ENCODE peak calls at places on chromosomes 13 and 19, in nine cellular contexts. E, V, K, P, S, J, N, A and H are unnamed samples. For H3K9me3 and H3K4me1, the result is how much of the 10 kb centered on the place peaks cover.

GRCh38 chr13:86681223-86681622 is 882.0 kb upstream of the SLITRK6 start:
- DNase-seq in A (no peak), J (no peak), N (no peak), P (no peak), S (no peak), E (no peak), K (no peak), V (no peak), H (no peak)

GRCh38 chr13:26219726-26220125 is 2.4 kb downstream of the RNF6 start:
- DNase-seq in S (no peak), N (no peak), J (no peak), E (no peak), A (no peak), K (no peak), P (no peak), V (no peak), H (no peak)

GRCh38 chr13:107590556-107590955 is 624.8 kb downstream of the LIG4 start:
- DNase-seq in A (no peak), J (no peak), V (no peak), P (no peak), K (no peak), E (no peak), S (no peak), N (no peak), H (no peak)

GRCh38 chr19:45403781-45404556 is 900 bp downstream of the PPP1R13L start:
- DNase-seq in N (peak), A (no peak), V (no peak), K (peak), E (no peak), P (no peak), S (peak), J (peak), H (peak)

GRCh38 chr13:26473571-26474230 is 83.8 kb upstream of the WASF3 start:
- DNase-seq in N (no peak), V (no peak), P (no peak), E (no peak), K (no peak), A (no peak), J (peak), S (no peak), H (no peak)

GRCh38 chr19:44954649-44955499 is at the start of gene CLPTM1:
- DNase-seq in V (peak), K (peak), A (peak), S (peak), N (peak), P (peak), J (peak), E (peak), H (peak)

GRCh38 chr13:75061909-75062308 is 420.1 kb downstream of the TBC1D4 start:
- DNase-seq in E (no peak), N (no peak), P (no peak), K (no peak), A (no peak), V (no peak), S (no peak), J (no peak), H (no peak)

GRCh38 chr19:16457195-16457953 is 14.4 kb downstream of the EPS15L1 start:
- DNase-seq in N (no peak), A (peak), V (no peak), K (peak), S (peak), P (no peak), J (peak), E (no peak), H (peak)

GRCh38 chr19:29393915-29394460 is 131.8 kb upstream of the VSTM2B start:
- DNase-seq in K (no peak), E (no peak), A (no peak), V (no peak), S (no peak), J (no peak), P (no peak), N (no peak), H (no peak)

GRCh38 chr13:40272776-40273139 is 393.7 kb downstream of the FOXO1 start:
- DNase-seq in E (no peak), J (no peak), A (no peak), S (no peak), P (no peak), V (no peak), K (no peak), N (no peak), H (no peak)

GRCh38 chr13:110326263-110326904 is 19.3 kb downstream of the COL4A2 start:
- DNase-seq in A (peak), N (no peak), E (no peak), K (no peak), J (no peak), S (no peak), V (no peak), P (no peak), H (peak)

GRCh38 chr13:89361909-89362308 is 1690.7 kb downstream of the SLITRK5 start:
- DNase-seq in A (no peak), S (no peak), K (no peak), J (no peak), P (no peak), E (no peak), N (no peak), V (no peak), H (no peak)

DNA sequence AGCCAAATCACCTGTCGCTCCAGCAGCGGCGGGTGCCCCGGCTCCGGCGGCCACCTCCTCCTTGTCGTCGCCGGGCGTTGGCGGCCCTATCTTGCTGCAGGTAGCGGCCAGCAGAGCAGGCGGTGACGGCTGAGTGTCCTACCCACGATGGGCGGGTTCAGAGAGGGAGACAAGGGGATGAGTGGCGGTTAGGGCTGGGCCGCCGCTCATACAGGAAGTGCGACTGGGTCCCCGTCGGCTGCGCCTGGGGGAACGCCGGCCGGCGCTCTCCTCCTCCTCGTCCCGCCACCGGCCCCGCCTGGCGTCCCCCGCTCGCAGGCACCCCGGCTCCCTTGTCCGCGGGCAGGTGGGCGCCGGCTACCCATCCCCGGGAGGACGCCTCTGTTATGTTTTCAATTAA is 1692.0 kb downstream of the SLITRK5 start:
- DNase-seq in A (no peak), V (no peak), N (no peak), E (no peak), J (no peak), S (no peak), K (no peak), P (no peak), H (no peak)
- H3K9me3 ChIP-seq in A (under half), V (under half), N (under half), E (under half), J (under half), S (under half), K (under half), P (under half), H (under half)

DNA sequence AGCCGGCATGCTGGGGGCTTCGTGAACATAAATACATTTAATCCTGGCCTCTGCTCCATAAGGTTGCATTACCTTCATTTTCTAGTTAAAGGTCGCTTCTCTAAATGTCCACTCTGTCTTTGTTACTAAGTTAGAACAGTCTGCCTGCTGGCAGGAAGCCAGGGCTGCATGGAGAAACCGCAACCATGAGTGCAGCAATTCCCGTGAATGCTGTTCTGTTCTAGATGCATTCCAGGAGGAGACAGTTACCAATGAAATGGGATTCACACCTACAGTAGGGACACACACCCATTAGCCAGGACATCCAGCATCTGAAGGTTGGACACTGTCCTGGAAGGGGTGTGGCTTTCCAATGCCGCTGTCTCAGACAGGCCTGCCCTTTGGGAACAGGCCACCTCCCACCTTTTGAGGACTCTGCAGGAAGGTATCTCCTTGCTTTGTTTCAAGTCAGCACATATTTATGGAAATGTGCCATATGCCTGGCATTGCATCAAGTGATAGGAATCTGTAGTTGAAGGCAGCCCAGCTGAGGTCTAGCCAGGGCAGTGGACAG is 129.7 kb downstream of the SLC7A1 start:
- DNase-seq in N (no peak), P (no peak), V (peak), A (no peak), E (no peak), S (peak), K (no peak), J (peak), H (no peak)
- H3K4me1 ChIP-seq in N (under half), P (under half), V (under half), A (under half), E (under half), S (under half), K (under half), J (under half), H (under half)

DNA sequence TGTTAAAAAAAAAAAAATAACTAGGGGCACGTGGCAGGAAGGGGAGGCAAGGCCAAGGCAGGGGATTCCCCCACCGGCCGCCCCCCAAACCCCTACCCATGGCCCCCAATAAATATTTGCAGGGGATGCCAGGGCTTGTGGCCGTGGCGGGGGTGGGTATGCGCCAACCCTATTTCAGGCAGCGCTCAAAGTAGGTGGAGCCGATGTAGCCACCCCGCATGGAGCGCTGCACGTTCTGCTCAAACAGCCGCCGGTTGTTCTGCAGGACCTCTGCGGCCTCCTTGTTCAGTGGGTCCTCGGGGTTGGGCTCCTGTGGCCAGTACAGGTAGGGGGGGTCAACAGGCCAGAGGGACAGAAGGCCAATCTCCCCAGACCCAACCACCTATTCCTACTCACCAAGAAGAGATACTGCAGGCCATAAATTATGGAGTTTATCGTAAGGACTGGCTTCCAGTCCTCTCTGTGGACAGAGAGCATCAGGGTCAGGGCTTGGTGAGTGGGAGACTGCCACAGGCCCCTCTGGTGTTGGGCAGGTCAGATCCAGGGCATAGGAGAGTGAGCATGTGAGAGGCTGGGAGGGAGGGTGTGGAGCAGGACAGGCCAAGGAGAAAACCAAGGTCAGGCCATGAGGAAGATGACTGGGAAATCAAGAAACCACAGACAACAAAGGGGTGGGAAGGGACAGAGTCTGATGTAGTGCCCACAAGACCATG is 1.2 kb upstream of the CHMP2A start:
- DNase-seq in S (peak), K (no peak), J (peak), V (no peak), A (no peak), P (no peak), E (no peak), N (no peak), H (no peak)
- H3K9me3 ChIP-seq in S (under half), K (under half), J (under half), V (under half), A (under half), P (under half), E (under half), N (under half), H (under half)

GRCh38 chr13:44308352-44308751 is 65.3 kb upstream of the SERP2 start:
- DNase-seq in S (no peak), N (no peak), K (no peak), J (no peak), P (no peak), E (no peak), V (no peak), A (no peak), H (no peak)

GRCh38 chr13:44307844-44308243 is 65.8 kb upstream of the SERP2 start:
- DNase-seq in P (no peak), K (no peak), J (no peak), A (no peak), S (no peak), V (no peak), N (no peak), E (no peak), H (no peak)

GRCh38 chr13:44306401-44307192 is 67.0 kb upstream of the SERP2 start:
- DNase-seq in P (peak), S (peak), A (peak), E (no peak), V (peak), K (no peak), J (peak), N (no peak), H (peak)

GRCh38 chr13:44305845-44306244 is 67.8 kb upstream of the SERP2 start:
- DNase-seq in K (no peak), P (peak), N (no peak), V (no peak), E (no peak), A (no peak), J (no peak), S (no peak), H (no peak)

DNA sequence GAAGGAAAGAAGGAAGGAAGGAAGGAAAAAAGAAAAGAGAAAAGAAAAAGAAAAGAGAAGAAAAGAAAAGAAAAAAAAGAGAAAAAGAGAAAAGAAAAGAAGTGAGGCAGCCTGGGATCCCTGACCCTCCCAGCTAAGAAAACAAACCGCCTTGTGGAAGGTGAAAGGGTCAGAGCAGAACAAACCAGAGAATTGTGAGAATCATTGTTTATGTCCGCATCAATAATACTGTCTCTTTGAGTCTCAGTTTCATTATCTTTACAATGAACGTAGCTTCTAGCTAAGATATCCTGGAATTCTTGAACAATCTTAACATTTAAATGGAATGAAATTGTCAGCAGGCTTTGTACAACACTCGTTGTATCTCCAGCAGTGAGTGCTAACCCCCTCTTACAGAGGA is 66.4 kb upstream of the SERP2 start:
- DNase-seq in J (no peak), P (no peak), A (peak), E (no peak), K (no peak), N (no peak), S (no peak), V (no peak), H (no peak)
- H3K4me1 ChIP-seq in J (under half), P (under half), A (under half), E (half or more), K (under half), N (under half), S (half or more), V (half or more), H (under half)

DNA sequence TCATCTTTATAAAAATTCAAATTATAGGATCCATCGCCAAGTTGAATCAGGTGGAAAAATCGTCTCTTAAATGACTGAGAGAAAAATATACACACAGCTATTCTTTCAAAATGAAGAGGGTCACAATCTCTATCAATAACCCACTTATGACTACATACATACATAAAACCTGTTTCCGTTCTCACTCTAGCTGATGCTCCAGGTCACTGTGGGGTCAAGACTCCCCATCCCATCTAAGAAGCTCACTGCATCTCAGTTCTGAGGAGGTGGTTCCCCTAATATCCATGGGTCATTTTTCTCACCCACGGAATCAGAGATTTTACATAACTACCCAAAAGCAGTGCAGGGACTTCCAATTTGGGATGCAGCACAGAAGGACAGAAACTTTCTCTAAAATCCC is 56.8 kb downstream of the DOCK9 start:
- DNase-seq in J (no peak), A (no peak), N (no peak), S (no peak), V (no peak), E (no peak), K (no peak), P (no peak), H (no peak)
- H3K9me3 ChIP-seq in J (under half), A (under half), N (under half), S (under half), V (under half), E (under half), K (under half), P (under half), H (under half)

GRCh38 chr19:3634496-3635045 is 8.0 kb upstream of the CACTIN start:
- DNase-seq in A (no peak), J (no peak), N (no peak), K (no peak), P (no peak), V (no peak), E (no peak), S (no peak), H (no peak)
- H3K4me1 ChIP-seq in A (under half), J (under half), N (under half), K (under half), P (under half), V (under half), E (under half), S (under half), H (under half)

GRCh38 chr13:48391257-48391656 is 21.7 kb downstream of the LPAR6 start:
- DNase-seq in V (no peak), E (no peak), J (no peak), A (no peak), S (no peak), P (no peak), N (no peak), K (no peak), H (no peak)
- H3K9me3 ChIP-seq in V (under half), E (under half), J (under half), A (under half), S (under half), P (under half), N (under half), K (under half), H (under half)

DNA sequence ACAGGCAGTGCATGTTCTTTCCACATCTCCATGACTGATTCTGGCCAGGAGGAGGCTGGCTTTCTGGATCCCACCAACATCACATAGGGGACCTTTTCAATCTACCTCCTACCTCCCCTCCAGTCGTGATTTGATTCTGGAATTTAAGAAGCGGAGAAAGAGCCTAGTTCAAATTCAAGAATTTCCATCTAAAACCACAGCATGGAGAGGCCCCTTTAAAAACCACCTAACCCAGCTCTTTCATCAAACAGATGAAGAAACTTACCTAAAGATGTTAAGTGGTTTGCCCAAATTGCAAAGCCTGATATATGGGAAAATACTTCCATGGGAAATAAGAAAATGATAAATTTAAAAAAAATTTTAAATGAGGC is 45.6 kb downstream of the RFX2 start:
- DNase-seq in E (no peak), N (no peak), S (no peak), A (no peak), J (no peak), K (no peak), P (no peak), V (no peak), H (no peak)
- H3K4me1 ChIP-seq in E (half or more), N (under half), S (half or more), A (under half), J (under half), K (under half), P (under half), V (half or more), H (under half)

DNA sequence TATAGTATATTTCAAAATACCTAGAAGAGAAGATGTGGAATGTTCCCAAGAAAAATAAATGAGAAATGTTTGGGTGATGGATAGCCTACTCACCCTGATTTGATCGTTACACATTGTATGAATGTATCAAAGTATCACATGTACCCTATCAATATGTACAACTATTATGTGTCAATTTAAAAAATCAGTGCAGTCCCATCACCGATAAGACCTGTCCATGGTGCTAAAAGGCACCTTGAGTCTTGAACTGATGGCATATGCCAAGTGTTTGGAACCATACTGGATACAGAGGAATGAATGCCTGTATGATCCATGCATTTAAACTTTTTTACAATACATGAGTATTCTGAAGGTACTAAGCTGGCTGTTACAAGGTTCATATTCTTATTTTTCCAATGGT is 50.2 kb upstream of the ZNF835 start:
- DNase-seq in P (no peak), N (no peak), S (no peak), K (no peak), J (no peak), A (no peak), V (no peak), E (no peak), H (no peak)
- H3K9me3 ChIP-seq in P (under half), N (under half), S (under half), K (under half), J (under half), A (under half), V (under half), E (under half), H (under half)